ENCODE peak calls at places on chromosomes 16 and 17, in four cellular contexts. N, S, W and A are unnamed samples.

GRCh38 chr17:50397111-50397918 is at the start of gene LRRC59:
- DNase-seq in N (peak; percentile 90), S (peak; percentile 100), W (peak; percentile 96), A (peak; percentile 92)

GRCh38 chr17:74196541-74197310 is 6.8 kb upstream of the RPL38 start:
- DNase-seq in N (no peak), S (no peak), W (no peak), A (no peak)

GRCh38 chr17:65290041-65290440 is 152.9 kb downstream of the RGS9 start:
- DNase-seq in N (no peak), S (peak; percentile 37), W (no peak), A (peak; percentile 35)

GRCh38 chr17:64991726-64992125 is 64.8 kb downstream of the GNA13 start:
- DNase-seq in N (no peak), S (no peak), W (no peak), A (no peak)

GRCh38 chr17:61875285-61875684 is 12.0 kb upstream of the BRIP1 start:
- DNase-seq in N (no peak), S (no peak), W (no peak), A (no peak)

GRCh38 chr17:1473841-1474240 is 17.8 kb upstream of the CRK start:
- DNase-seq in N (no peak), S (no peak), W (no peak), A (no peak)

GRCh38 chr17:31674717-31675349 is 184.2 kb downstream of the COPRS start:
- DNase-seq in N (no peak), S (no peak), W (no peak), A (no peak)

GRCh38 chr16:69522732-69523404 is 42.9 kb upstream of the NFAT5 start:
- DNase-seq in N (no peak), S (peak; percentile 58), W (no peak), A (peak; percentile 67)

GRCh38 chr16:66434619-66435430 is 7.7 kb downstream of the BEAN1 start:
- DNase-seq in N (no peak), S (no peak), W (no peak), A (no peak)

GRCh38 chr16:51524555-51525373 is 373.7 kb upstream of the SALL1 start:
- DNase-seq in N (no peak), S (no peak), W (no peak), A (no peak)

GRCh38 chr17:54864636-54865420 is 35.8 kb upstream of the TOM1L1 start:
- DNase-seq in N (no peak), S (no peak), W (no peak), A (no peak)

GRCh38 chr17:9982159-9982558 is 77.1 kb upstream of the RCVRN start:
- DNase-seq in N (no peak), S (peak; percentile 4), W (no peak), A (no peak)

GRCh38 chr16:19073863-19074262 is 6.4 kb downstream of the COQ7 start:
- DNase-seq in N (no peak), S (no peak), W (no peak), A (no peak)

GRCh38 chr16:1740781-1741490 is 30.4 kb downstream of the NME3 start:
- DNase-seq in N (no peak), S (no peak), W (no peak), A (no peak)

GRCh38 chr17:69853533-69854262 is 221.3 kb upstream of the KCNJ16 start:
- DNase-seq in N (peak; percentile 15), S (no peak), W (no peak), A (no peak)

GRCh38 chr16:57341441-57342303 is 16.9 kb upstream of the CCL22 start:
- DNase-seq in N (no peak), S (no peak), W (no peak), A (no peak)

GRCh38 chr17:48612854-48613691 is 2.0 kb downstream of the HOXB8 start:
- DNase-seq in N (no peak), S (peak; percentile 82), W (peak; percentile 54), A (peak; percentile 70)
- H3K4me1 ChIP-seq in N (peaks cover 57% of the 10 kb centered on the region), S (peaks cover 10% of the 10 kb centered on the region), W (no peaks in the 10 kb centered on the region), A (peaks cover 2% of the 10 kb centered on the region)

DNA sequence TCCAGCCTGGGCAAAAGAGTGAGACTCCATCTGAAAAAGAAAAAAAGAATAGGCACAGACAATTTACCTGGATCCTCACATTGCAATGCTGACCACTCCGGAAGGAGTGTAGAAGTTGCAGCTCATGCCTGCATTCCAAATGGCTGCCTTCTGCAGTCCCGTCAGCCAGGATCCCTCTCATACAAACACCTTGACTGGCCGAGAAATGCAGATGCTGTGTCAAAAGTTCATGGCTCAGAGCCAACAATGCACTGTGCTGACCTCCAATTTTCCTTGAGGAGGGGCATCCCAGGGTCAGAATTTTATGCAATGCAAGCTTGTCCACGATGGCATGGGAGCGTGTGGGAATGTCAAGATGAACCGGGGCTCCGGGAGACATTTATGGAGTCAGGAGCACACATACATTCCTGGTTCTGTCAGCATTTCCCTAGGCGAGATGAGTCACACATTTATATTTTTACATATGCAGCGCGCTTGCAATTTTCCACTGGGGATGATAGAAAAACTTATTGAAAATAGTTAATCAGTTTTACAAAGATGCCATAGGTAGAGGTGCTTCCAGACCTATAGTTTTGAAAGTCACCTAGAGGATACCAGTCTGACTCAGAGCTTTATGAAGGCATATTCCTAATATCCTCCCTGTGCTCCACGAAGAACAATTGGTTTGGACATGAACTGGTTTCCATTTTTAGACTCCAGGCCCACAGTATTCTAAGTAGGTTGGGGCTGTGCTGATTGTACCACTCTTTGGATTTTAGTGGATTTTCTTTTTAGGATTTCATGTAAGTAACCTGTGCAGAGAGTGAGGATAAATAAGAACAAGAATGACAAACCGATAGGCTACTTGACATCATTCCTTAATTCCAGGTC is 614.6 kb downstream of the MAF start:
- DNase-seq in N (no peak), S (no peak), W (no peak), A (no peak)
- H3K4me3 ChIP-seq in N (no peak overlapping the region), S (no peak overlapping the region), W (no peak overlapping the region), A (no peak overlapping the region)

GRCh38 chr16:86572616-86573015 is 5.7 kb upstream of the FOXL1 start:
- DNase-seq in N (no peak), S (no peak), W (no peak), A (no peak)

GRCh38 chr16:86570542-86571196 is 4.0 kb downstream of the FOXC2 start:
- DNase-seq in N (no peak), S (no peak), W (no peak), A (no peak)

GRCh38 chr16:86571197-86571915 is 4.7 kb downstream of the FOXC2 start:
- DNase-seq in N (no peak), S (no peak), W (no peak), A (no peak)

GRCh38 chr16:86573215-86573614 is 5.1 kb upstream of the FOXL1 start:
- DNase-seq in N (no peak), S (peak; percentile 23), W (no peak), A (no peak)

GRCh38 chr16:86572041-86572521 is 5.5 kb downstream of the FOXC2 start:
- DNase-seq in N (no peak), S (no peak), W (no peak), A (no peak)
- H3K27me3 ChIP-seq in N (peaks cover 100% of the 10 kb centered on the region), S (no peaks in the 10 kb centered on the region), W (no peaks in the 10 kb centered on the region), A (peaks cover 37% of the 10 kb centered on the region)

DNA sequence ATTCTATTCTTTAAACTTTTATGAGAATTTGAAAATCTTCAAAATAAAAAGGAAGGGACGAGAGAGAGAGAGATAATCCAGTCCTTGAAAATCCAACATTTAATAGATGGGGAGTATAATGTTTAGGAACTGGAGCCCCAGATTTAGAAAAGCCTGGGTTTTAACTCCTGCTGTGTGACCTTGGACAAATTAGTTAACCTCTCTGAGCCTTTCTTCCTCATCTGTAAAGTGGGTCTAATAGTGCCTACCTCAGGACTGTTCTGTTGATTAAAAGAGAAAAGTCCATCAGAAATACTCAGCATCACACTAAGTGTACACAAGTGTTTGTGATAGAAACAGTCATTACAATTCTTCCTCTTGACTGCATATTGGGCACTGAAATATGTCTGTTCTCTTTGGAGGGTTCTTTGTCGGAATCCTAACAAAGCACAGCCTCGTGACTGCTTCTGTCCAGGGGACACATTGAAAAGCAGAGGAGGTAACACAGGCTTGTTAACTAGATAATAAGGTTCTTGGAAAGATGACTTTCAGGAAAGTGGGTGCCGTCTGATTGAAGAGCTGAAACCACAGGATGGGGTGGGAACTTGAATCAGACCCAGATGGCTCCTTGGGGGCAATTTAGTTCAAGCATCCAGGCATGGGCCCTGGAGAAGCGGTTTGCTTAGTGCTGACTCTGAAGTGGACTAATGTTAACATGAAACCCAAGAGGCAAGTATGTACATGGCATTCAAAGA is 128.2 kb downstream of the CLEC16A start:
- DNase-seq in N (no peak), S (no peak), W (no peak), A (no peak)
- H3K4me1 ChIP-seq in N (no peaks in the 10 kb centered on the region), S (no peaks in the 10 kb centered on the region), W (no peaks in the 10 kb centered on the region), A (peaks cover 12% of the 10 kb centered on the region)